ENCODE peak calls at places on chromosomes 12 and 14, in five cellular contexts. S is astrocyte of the spinal cord, O is DMS53, D is NCI-H345, G is foreskin melanocyte. N is an unnamed sample.

GRCh38 chr12:20369164-20370000 is 1.0 kb downstream of the PDE3A start:
- DNase-seq in S (peak), O (peak), D (peak), G (peak), N (peak)

GRCh38 chr12:62210422-62210821 is 49.8 kb upstream of the USP15 start:
- DNase-seq in S (peak), O (peak), D (peak), G (peak), N (no peak)

GRCh38 chr12:81081726-81082125 is 3.8 kb downstream of the ACSS3 start:
- DNase-seq in S (no peak), O (no peak), D (no peak), G (no peak), N (no peak)

GRCh38 chr12:119299130-119299529 is 35.4 kb upstream of the CCDC60 start:
- DNase-seq in S (no peak), O (no peak), D (no peak), G (no peak), N (no peak)

GRCh38 chr12:129305851-129306250 is 452.6 kb downstream of the GLT1D1 start:
- DNase-seq in S (no peak), O (no peak), D (no peak), G (no peak), N (no peak)

GRCh38 chr12:131604146-131604844 is 106.6 kb upstream of the SFSWAP start:
- DNase-seq in S (no peak), O (no peak), D (no peak), G (no peak), N (no peak)

GRCh38 chr12:113867258-113867657 is 98.9 kb downstream of the RBM19 start:
- DNase-seq in S (no peak), O (peak), D (no peak), G (no peak), N (no peak)

GRCh38 chr14:76763362-76764041 is 2.2 kb downstream of the VASH1 start:
- DNase-seq in S (no peak), O (no peak), D (no peak), G (no peak), N (no peak)

GRCh38 chr12:49201595-49202295 is 12.9 kb upstream of the TUBA1A start:
- DNase-seq in S (peak), O (peak), D (peak), G (peak), N (peak)

GRCh38 chr14:38016497-38016896 is 191.2 kb upstream of the SSTR1 start:
- DNase-seq in S (no peak), O (peak), D (no peak), G (no peak), N (no peak)

GRCh38 chr14:94038510-94038909 is 12.4 kb downstream of the OTUB2 start:
- DNase-seq in S (no peak), O (no peak), D (no peak), G (no peak), N (no peak)

GRCh38 chr14:99259327-99259726 is 12.7 kb downstream of the BCL11B start:
- DNase-seq in S (no peak), O (no peak), D (no peak), G (no peak), N (no peak)

GRCh38 chr12:115468087-115468510 is 784.1 kb upstream of the TBX3 start:
- DNase-seq in S (no peak), O (no peak), D (no peak), G (no peak), N (no peak)

GRCh38 chr12:6947615-6948014 is 3.5 kb upstream of the PTPN6 start:
- DNase-seq in S (no peak), O (no peak), D (no peak), G (no peak), N (no peak)

GRCh38 chr14:52879958-52880357 is 70.9 kb downstream of the FERMT2 start:
- DNase-seq in S (peak), O (no peak), D (no peak), G (no peak), N (no peak)

GRCh38 chr14:89813485-89814080 is 140.9 kb downstream of the EFCAB11 start:
- DNase-seq in S (peak), O (no peak), D (no peak), G (no peak), N (no peak)

GRCh38 chr12:110548678-110549077 is 34.4 kb downstream of the PPTC7 start:
- DNase-seq in S (no peak), O (no peak), D (no peak), G (no peak), N (no peak)

GRCh38 chr12:14367097-14367661 is 1.7 kb downstream of the ATF7IP start:
- DNase-seq in S (peak), O (peak), D (no peak), G (peak), N (no peak)

GRCh38 chr12:3154006-3154405 is 76.8 kb downstream of the TSPAN9 start:
- DNase-seq in S (no peak), O (no peak), D (no peak), G (no peak), N (no peak)

GRCh38 chr14:89060191-89060590 is 235.7 kb downstream of the TTC8 start:
- DNase-seq in S (no peak), O (no peak), D (no peak), G (no peak), N (no peak)

GRCh38 chr12:107361970-107362369 is 268.6 kb upstream of the CRY1 start:
- DNase-seq in S (no peak), O (no peak), D (no peak), G (no peak), N (no peak)

GRCh38 chr12:118103231-118103600 is 595 bp downstream of the VSIG10 start:
- DNase-seq in S (peak), O (peak), D (peak), G (no peak), N (peak)

GRCh38 chr14:70057519-70058136 is 131.1 kb downstream of the SLC8A3 start:
- DNase-seq in S (no peak), O (no peak), D (no peak), G (no peak), N (no peak)

GRCh38 chr14:21184252-21184651 is 28.4 kb upstream of the OR5AU1 start:
- DNase-seq in S (no peak), O (no peak), D (no peak), G (peak), N (no peak)

GRCh38 chr14:51597511-51597920 is 54.2 kb upstream of the FRMD6 start:
- DNase-seq in S (no peak), O (no peak), D (no peak), G (no peak), N (no peak)

GRCh38 chr14:98137626-98138025 is 1134.4 kb downstream of the BCL11B start:
- DNase-seq in S (no peak), O (no peak), D (no peak), G (peak), N (no peak)

GRCh38 chr12:6326316-6326959 is 15.4 kb downstream of the TNFRSF1A start:
- DNase-seq in S (peak), O (peak), D (no peak), G (no peak), N (peak)

GRCh38 chr12:28415755-28416154 is 225.5 kb downstream of the CCDC91 start:
- DNase-seq in S (peak), O (no peak), D (no peak), G (peak), N (no peak)

GRCh38 chr12:102484017-102484731 is 3.8 kb upstream of the IGF1 start:
- DNase-seq in S (peak), O (peak), D (peak), G (peak), N (peak)

GRCh38 chr14:64953310-64953654 is 10.7 kb upstream of the GPX2 start:
- DNase-seq in S (no peak), O (no peak), D (no peak), G (no peak), N (no peak)

GRCh38 chr12:100141666-100141997 is 1.0 kb downstream of the BLTP3B start:
- DNase-seq in S (peak), O (no peak), D (no peak), G (peak), N (peak)

GRCh38 chr14:54343276-54344121 is 53.3 kb upstream of the CDKN3 start:
- DNase-seq in S (peak), O (peak), D (peak), G (no peak), N (no peak)